ENCODE peak calls at places on chromosomes 11 and 22, in four cellular contexts. T is foreskin keratinocyte, Z is left cardiac atrium, L is T-cell. A is an unnamed sample.

GRCh38 chr22:43951966-43952365 is 3.3 kb upstream of the SAMM50 start:
- ATAC-seq in T (no peak), Z (no peak), L (no peak), A (no peak)

GRCh38 chr22:50251472-50252054 is 498 bp upstream of the HDAC10 start:
- ATAC-seq in T (no peak), Z (no peak), L (peak), A (no peak)

GRCh38 chr22:30228509-30229359 is 17.8 kb downstream of the LIF start:
- ATAC-seq in T (peak), Z (no peak), L (no peak), A (peak)

GRCh38 chr22:49825944-49826602 is 1.6 kb downstream of the BRD1 start:
- ATAC-seq in T (peak), Z (no peak), L (peak), A (peak)

GRCh38 chr22:29345932-29346331 is 30.4 kb upstream of the RASL10A start:
- ATAC-seq in T (no peak), Z (peak), L (no peak), A (no peak)

GRCh38 chr11:43879789-43880639 is 617 bp upstream of the ALKBH3 start:
- ATAC-seq in T (no peak), Z (no peak), L (peak), A (no peak)

GRCh38 chr11:14969922-14970323 is 2.2 kb downstream of the CALCA start:
- ATAC-seq in T (peak), Z (no peak), L (no peak), A (peak)

GRCh38 chr22:24583221-24583971 is 9.5 kb downstream of the LRRC75B start:
- ATAC-seq in T (no peak), Z (peak), L (no peak), A (peak)

GRCh38 chr11:7555067-7555699 is 41.4 kb downstream of the PPFIBP2 start:
- ATAC-seq in T (no peak), Z (peak), L (no peak), A (peak)

GRCh38 chr11:47861762-47862161 is 13.6 kb upstream of the NUP160 start:
- ATAC-seq in T (peak), Z (no peak), L (no peak), A (no peak)

GRCh38 chr11:119347940-119348339 is 1.4 kb upstream of the MFRP start:
- ATAC-seq in T (no peak), Z (no peak), L (no peak), A (no peak)

GRCh38 chr11:3880724-3881123 is 25.3 kb downstream of the STIM1 start:
- ATAC-seq in T (peak), Z (no peak), L (no peak), A (peak)

GRCh38 chr22:36439481-36440271 is 41.8 kb downstream of the TXN2 start:
- ATAC-seq in T (peak), Z (peak), L (no peak), A (peak)

GRCh38 chr11:47359586-47359985 is 7.1 kb upstream of the MYBPC3 start:
- ATAC-seq in T (no peak), Z (no peak), L (peak), A (no peak)

GRCh38 chr11:77879218-77879617 is 58.3 kb downstream of the AAMDC start:
- ATAC-seq in T (no peak), Z (peak), L (no peak), A (no peak)

GRCh38 chr11:45661417-45662055 is 3.9 kb downstream of the CHST1 start:
- ATAC-seq in T (no peak), Z (no peak), L (no peak), A (no peak)

GRCh38 chr11:128210148-128210940 is 377.0 kb downstream of the ETS1 start:
- ATAC-seq in T (peak), Z (peak), L (no peak), A (peak)

GRCh38 chr22:45844949-45845613 is 131.9 kb downstream of the WNT7B start:
- ATAC-seq in T (no peak), Z (no peak), L (no peak), A (peak)

GRCh38 chr11:72970557-72971118 is 156.4 kb downstream of the ATG16L2 start:
- ATAC-seq in T (no peak), Z (no peak), L (no peak), A (no peak)

GRCh38 chr22:26903030-26903856 is 245.9 kb downstream of the MIAT start:
- ATAC-seq in T (no peak), Z (peak), L (no peak), A (peak)

GRCh38 chr11:72446929-72447753 is 12.8 kb upstream of the CLPB start:
- ATAC-seq in T (peak), Z (no peak), L (peak), A (peak)

A was measured in esophagus mucosa.